ENCODE peak calls at places on chromosomes 6 and 20, in four cellular contexts. C is astrocyte of the hippocampus, Q is memory B cell, F is SW480. N is an unnamed sample.

GRCh38 chr6:121592955-121593665 is 157.7 kb downstream of the GJA1 start:
- DNase-seq in C (peak), Q (no peak), F (no peak), N (no peak)

GRCh38 chr6:127641905-127642304 is 64.9 kb downstream of the C6orf58 start:
- DNase-seq in C (peak), Q (no peak), F (peak), N (peak)

GRCh38 chr6:107493158-107494057 is 3.5 kb downstream of the SOBP start:
- DNase-seq in F (peak), Q (no peak), C (peak), N (peak)

GRCh38 chr6:34584694-34585093 is 28.6 kb upstream of the SPDEF start:
- DNase-seq in C (no peak), F (no peak), Q (no peak), N (no peak)

GRCh38 chr6:90297124-90297865 is 652 bp upstream of the BACH2 start:
- DNase-seq in F (no peak), Q (no peak), C (no peak), N (no peak)

GRCh38 chr6:106287215-106287614 is 38.3 kb downstream of the ATG5 start:
- DNase-seq in Q (no peak), F (no peak), C (peak), N (no peak)

GRCh38 chr6:31037692-31038091 is 27.4 kb downstream of the MUC22 start:
- DNase-seq in F (no peak), C (peak), Q (no peak), N (peak)

GRCh38 chr20:41533537-41534136 is 84.5 kb downstream of the CHD6 start:
- DNase-seq in C (no peak), F (no peak), Q (no peak), N (no peak)

GRCh38 chr6:142952614-142953013 is 7.6 kb upstream of the HIVEP2 start:
- DNase-seq in C (no peak), Q (peak), F (no peak), N (no peak)

GRCh38 chr6:6610031-6610591 is 21.6 kb downstream of the LY86 start:
- DNase-seq in Q (peak), C (no peak), F (no peak), N (no peak)

GRCh38 chr6:169189227-169189626 is 64.4 kb downstream of the THBS2 start:
- DNase-seq in Q (no peak), F (no peak), C (no peak), N (no peak)

GRCh38 chr20:37734228-37734980 is 40.6 kb downstream of the CTNNBL1 start:
- DNase-seq in F (no peak), C (peak), Q (no peak), N (no peak)

GRCh38 chr6:69735029-69735428 is 61.8 kb downstream of the LMBRD1 start:
- DNase-seq in C (peak), Q (no peak), F (no peak), N (peak)

GRCh38 chr6:14456941-14457340 is 339.4 kb downstream of the CD83 start:
- DNase-seq in F (no peak), C (no peak), Q (no peak), N (no peak)

GRCh38 chr6:70686548-70687133 is 19.0 kb downstream of the SMAP1 start:
- DNase-seq in C (peak), F (peak), Q (no peak), N (peak)

GRCh38 chr6:39952170-39952569 is 17.9 kb upstream of the MOCS1 start:
- DNase-seq in F (no peak), C (peak), Q (no peak), N (no peak)

GRCh38 chr6:43707767-43708166 is 20.2 kb upstream of the MRPS18A start:
- DNase-seq in F (no peak), Q (no peak), C (no peak), N (no peak)

GRCh38 chr20:24916412-24916811 is 32.7 kb upstream of the CST7 start:
- DNase-seq in F (no peak), C (no peak), Q (no peak), N (no peak)

GRCh38 chr6:36961441-36962430 is 7.2 kb downstream of the PI16 start:
- DNase-seq in Q (no peak), C (no peak), F (no peak), N (no peak)

GRCh38 chr6:2480267-2480966 is 235.0 kb upstream of the GMDS start:
- DNase-seq in C (no peak), F (no peak), Q (no peak), N (no peak)

GRCh38 chr6:129686941-129687627 is 22.9 kb downstream of the ARHGAP18 start:
- DNase-seq in Q (peak), C (no peak), F (no peak), N (no peak)

GRCh38 chr6:26576929-26577719 is 19.6 kb upstream of the ABT1 start:
- DNase-seq in C (peak), F (peak), Q (no peak), N (peak)

GRCh38 chr6:52839124-52840055 is 1.2 kb downstream of the GSTA5 start:
- DNase-seq in F (peak), C (peak), Q (peak), N (peak)

N was measured in renal cortical epithelial cell.